ENCODE peak calls at places on chromosome 19, in six cellular contexts. V is tibial artery; Y is CD4-positive, alpha-beta T cell; B is adipocyte; M is transverse colon; S is bronchial epithelial cell. R is an unnamed sample.

GRCh38 chr19:5996598-5997320 is 18.8 kb upstream of the RANBP3 start:
- DNase-seq in V (no peak), Y (no peak), B (no peak), M (no peak), S (no peak), R (no peak)

GRCh38 chr19:45154064-45154827 is 6.5 kb downstream of the NKPD1 start:
- DNase-seq in V (no peak), Y (no peak), B (no peak), M (no peak), S (no peak), R (no peak)

GRCh38 chr19:21610787-21611186 is 105.4 kb downstream of the ZNF429 start:
- DNase-seq in V (no peak), Y (no peak), B (no peak), M (no peak), S (no peak), R (no peak)

GRCh38 chr19:38152461-38153379 is 71.3 kb downstream of the DPF1 start:
- DNase-seq in V (no peak), Y (no peak), B (no peak), M (no peak), S (no peak), R (no peak)

GRCh38 chr19:15136234-15136954 is 29.2 kb downstream of the SYDE1 start:
- DNase-seq in V (no peak), Y (no peak), B (no peak), M (no peak), S (peak; percentile 68), R (no peak)

GRCh38 chr19:35030257-35031071 is at the start of gene SCN1B:
- DNase-seq in V (peak; percentile 81), Y (peak; percentile 69), B (peak; percentile 89), M (peak; percentile 46), S (peak; percentile 30), R (peak; percentile 49)

GRCh38 chr19:54473071-54473941 is at the start of gene CDC42EP5:
- DNase-seq in V (peak; percentile 88), Y (no peak), B (peak; percentile 95), M (peak; percentile 86), S (peak; percentile 51), R (no peak)

GRCh38 chr19:54431255-54431838 is 16.1 kb downstream of the TTYH1 start:
- DNase-seq in V (no peak), Y (no peak), B (no peak), M (peak; percentile 28), S (peak; percentile 22), R (no peak)

GRCh38 chr19:47729468-47729798 is 15.9 kb upstream of the NOP53 start:
- DNase-seq in V (peak; percentile 95), Y (no peak), B (peak; percentile 90), M (peak; percentile 45), S (peak; percentile 91), R (no peak)

GRCh38 chr19:10544242-10544752 is 593 bp downstream of the ATG4D start:
- DNase-seq in V (no peak), Y (no peak), B (peak; percentile 33), M (peak; percentile 81), S (no peak), R (no peak)

GRCh38 chr19:7737215-7737614 is 5.3 kb upstream of the CLEC4G start:
- DNase-seq in V (no peak), Y (no peak), B (no peak), M (no peak), S (no peak), R (no peak)

GRCh38 chr19:28436320-28436719 is 776.6 kb downstream of the UQCRFS1 start:
- DNase-seq in V (no peak), Y (no peak), B (no peak), M (peak; percentile 27), S (no peak), R (no peak)

GRCh38 chr19:45250832-45251451 is at the start of gene MARK4:
- DNase-seq in V (peak; percentile 70), Y (peak; percentile 49), B (peak; percentile 87), M (peak; percentile 49), S (peak; percentile 46), R (peak; percentile 48)

GRCh38 chr19:10402441-10403038 is 802 bp downstream of the CDC37 start:
- DNase-seq in V (no peak), Y (no peak), B (peak; percentile 70), M (peak; percentile 45), S (no peak), R (no peak)

GRCh38 chr19:18194554-18195238 is 1.7 kb downstream of the MPV17L2 start:
- DNase-seq in V (no peak), Y (no peak), B (peak; percentile 26), M (peak; percentile 49), S (no peak), R (no peak)

GRCh38 chr19:6417713-6418561 is 6.7 kb downstream of the KHSRP start:
- DNase-seq in V (no peak), Y (no peak), B (peak; percentile 24), M (no peak), S (no peak), R (no peak)

GRCh38 chr19:4852484-4852883 is 15.0 kb downstream of the PLIN3 start:
- DNase-seq in V (no peak), Y (no peak), B (no peak), M (no peak), S (no peak), R (no peak)

GRCh38 chr19:30566681-30567420 is 194.7 kb downstream of the ZNF536 start:
- DNase-seq in V (peak; percentile 52), Y (no peak), B (no peak), M (no peak), S (no peak), R (no peak)

GRCh38 chr19:44050740-44051653 is 839 bp upstream of the ZNF223 start:
- DNase-seq in V (no peak), Y (peak; percentile 8), B (peak; percentile 14), M (peak; percentile 50), S (peak; percentile 50), R (no peak)

GRCh38 chr19:9939301-9939913 is 3.1 kb upstream of the OLFM2 start:
- DNase-seq in V (no peak), Y (no peak), B (peak; percentile 58), M (no peak), S (no peak), R (no peak)

GRCh38 chr19:35596366-35596999 is 10.5 kb downstream of the PMIS2 start:
- DNase-seq in V (no peak), Y (no peak), B (no peak), M (no peak), S (no peak), R (no peak)

GRCh38 chr19:15715642-15716041 is 12.2 kb upstream of the OR10H2 start:
- DNase-seq in V (no peak), Y (no peak), B (no peak), M (no peak), S (no peak), R (no peak)

GRCh38 chr19:10120538-10121198 is 969 bp upstream of the EIF3G start:
- DNase-seq in V (no peak), Y (no peak), B (peak; percentile 78), M (no peak), S (peak; percentile 92), R (no peak)

GRCh38 chr19:29311391-29311790 is 98.4 kb upstream of the UQCRFS1 start:
- DNase-seq in V (no peak), Y (no peak), B (no peak), M (no peak), S (no peak), R (no peak)

GRCh38 chr19:2811735-2812413 is 7.8 kb upstream of the ZNF554 start:
- DNase-seq in V (no peak), Y (no peak), B (no peak), M (peak; percentile 83), S (no peak), R (no peak)

GRCh38 chr19:6738726-6739389 is 622 bp upstream of the TRIP10 start:
- DNase-seq in V (peak; percentile 84), Y (peak; percentile 15), B (no peak), M (peak; percentile 75), S (no peak), R (no peak)

GRCh38 chr19:8481191-8481590 is 21.2 kb downstream of the PRAM1 start:
- DNase-seq in V (peak; percentile 60), Y (no peak), B (no peak), M (no peak), S (no peak), R (no peak)

GRCh38 chr19:58356971-58357797 is 3.9 kb upstream of the A1BG start:
- DNase-seq in V (no peak), Y (no peak), B (no peak), M (no peak), S (no peak), R (no peak)

GRCh38 chr19:52188822-52189744 is 769 bp upstream of the PPP2R1A start:
- DNase-seq in V (no peak), Y (no peak), B (peak; percentile 85), M (no peak), S (peak; percentile 38), R (peak; percentile 11)

DNA sequence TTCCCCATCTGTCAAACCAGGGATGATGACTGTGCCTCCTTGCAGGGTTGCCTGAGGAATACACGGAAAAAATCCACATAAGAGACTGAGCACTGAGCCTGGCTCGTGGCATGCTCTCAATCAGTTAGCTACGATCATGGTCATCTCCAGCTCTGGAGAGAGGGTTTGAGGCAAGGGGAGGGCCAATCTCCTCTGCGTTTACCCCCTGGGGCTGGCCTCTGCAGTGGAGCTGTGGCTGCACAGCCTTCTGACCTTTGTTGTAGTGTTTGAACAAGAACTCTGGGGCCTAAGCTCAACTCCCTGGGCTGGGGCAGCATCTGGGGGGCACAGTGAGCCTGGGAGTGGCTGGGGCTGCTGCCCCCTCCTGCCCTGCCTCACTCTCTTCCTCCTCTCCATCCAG is 5.9 kb downstream of the LRRC4B start:
- DNase-seq in V (no peak), Y (no peak), B (no peak), M (no peak), S (no peak), R (no peak)
- H3K27me3 ChIP-seq in V (no peaks in the 10 kb centered on the region), Y (peaks cover 49% of the 10 kb centered on the region), B (peaks cover 26% of the 10 kb centered on the region), M (peaks cover 76% of the 10 kb centered on the region), S (peaks cover 13% of the 10 kb centered on the region), R (peaks cover 22% of the 10 kb centered on the region)

GRCh38 chr19:33224694-33225457 is 774 bp downstream of the SLC7A10 start:
- DNase-seq in V (no peak), Y (no peak), B (no peak), M (no peak), S (no peak), R (no peak)
- H3K27me3 ChIP-seq in V (peaks cover 5% of the 10 kb centered on the region), Y (peaks cover 57% of the 10 kb centered on the region), B (peaks cover 42% of the 10 kb centered on the region), M (peaks cover 75% of the 10 kb centered on the region), S (peaks cover 26% of the 10 kb centered on the region), R (peaks cover 29% of the 10 kb centered on the region)

GRCh38 chr19:48738557-48739399 is 1.6 kb downstream of the RASIP1 start:
- DNase-seq in V (peak; percentile 91), Y (peak; percentile 89), B (peak; percentile 83), M (peak; percentile 97), S (peak; percentile 72), R (peak; percentile 86)
- H3K27me3 ChIP-seq in V (no peaks in the 10 kb centered on the region), Y (peaks cover 12% of the 10 kb centered on the region), B (peaks cover 15% of the 10 kb centered on the region), M (peaks cover 20% of the 10 kb centered on the region), S (no peaks in the 10 kb centered on the region), R (no peaks in the 10 kb centered on the region)

DNA sequence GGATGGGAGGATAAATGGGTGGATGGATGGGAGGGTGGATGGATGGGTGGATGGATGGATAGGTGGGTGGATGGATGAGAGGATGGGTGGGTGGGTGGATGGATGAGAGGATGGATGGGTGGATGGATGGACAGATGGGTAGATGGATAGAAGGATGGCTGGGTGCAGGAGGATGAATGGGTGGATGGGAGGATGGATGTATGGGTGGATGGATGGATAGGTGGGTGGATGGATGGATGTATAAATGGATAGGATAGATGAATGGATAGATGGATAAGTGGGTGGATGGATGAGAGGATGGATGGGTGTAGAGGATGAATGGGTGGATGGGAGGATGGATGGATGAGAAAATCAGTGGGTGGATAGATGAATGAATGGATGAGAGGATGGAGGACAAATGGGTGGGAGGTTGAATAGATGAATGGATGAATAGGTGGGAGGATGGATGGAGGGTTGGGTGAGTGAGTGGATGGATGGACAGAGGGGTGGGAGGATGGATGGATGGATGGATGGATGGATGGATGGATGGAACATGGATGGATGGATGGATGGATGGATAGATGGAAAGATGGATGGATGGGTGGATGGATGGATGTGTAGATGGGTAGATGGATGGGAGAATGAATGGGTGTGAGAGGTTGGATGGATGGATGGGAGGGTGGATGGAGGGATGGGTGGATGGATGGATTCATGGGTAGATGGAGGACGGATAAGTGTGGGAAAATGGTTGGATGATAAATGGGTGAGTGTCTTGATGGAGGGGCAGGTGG is 35.9 kb upstream of the ONECUT3 start:
- DNase-seq in V (no peak), Y (no peak), B (no peak), M (no peak), S (no peak), R (no peak)
- H3K27me3 ChIP-seq in V (no peaks in the 10 kb centered on the region), Y (peaks cover 48% of the 10 kb centered on the region), B (peaks cover 44% of the 10 kb centered on the region), M (peaks cover 78% of the 10 kb centered on the region), S (peaks cover 11% of the 10 kb centered on the region), R (peaks cover 10% of the 10 kb centered on the region)

R was measured in CD4-positive, alpha-beta memory T cell.